ENCODE peak calls at places on chromosomes 1 and 21, in six cellular contexts. B, F, D, L, R and I are unnamed samples.

GRCh38 chr21:25625036-25625435 is 14.0 kb upstream of the JAM2 start:
- DNase-seq in L (no peak), D (no peak), F (no peak), R (no peak), B (no peak), I (no peak)

GRCh38 chr1:22102746-22103145 is 40.2 kb downstream of the WNT4 start:
- DNase-seq in D (no peak), L (no peak), R (no peak), F (no peak), B (no peak), I (no peak)

GRCh38 chr21:21163904-21164303 is 165.7 kb downstream of the NCAM2 start:
- DNase-seq in F (no peak), D (peak), R (peak), B (no peak), L (no peak), I (peak)

GRCh38 chr1:229874609-229875008 is 192.4 kb upstream of the GALNT2 start:
- DNase-seq in F (no peak), D (peak), L (no peak), R (no peak), B (no peak), I (no peak)

GRCh38 chr1:10632691-10633090 is 157.9 kb downstream of the PEX14 start:
- DNase-seq in R (no peak), L (no peak), D (no peak), B (peak), F (no peak), I (no peak)

GRCh38 chr1:229323205-229323604 is 19.6 kb downstream of the CCSAP start:
- DNase-seq in F (no peak), L (no peak), D (no peak), B (no peak), R (no peak), I (no peak)

GRCh38 chr1:174110053-174110452 is 49.3 kb upstream of the RABGAP1L start:
- DNase-seq in F (no peak), R (no peak), L (no peak), D (no peak), B (no peak), I (no peak)

GRCh38 chr1:41713557-41714327 is 205.0 kb downstream of the HIVEP3 start:
- DNase-seq in B (no peak), R (no peak), L (no peak), D (peak), F (no peak), I (no peak)

GRCh38 chr21:41366522-41367151 is 4.8 kb downstream of the MX2 start:
- DNase-seq in F (peak), L (no peak), R (no peak), D (peak), B (peak), I (peak)

GRCh38 chr1:51517361-51518032 is 1.6 kb downstream of the EPS15 start:
- DNase-seq in B (no peak), L (no peak), R (no peak), D (no peak), F (no peak), I (no peak)

GRCh38 chr1:93844262-93845045 is 34.6 kb downstream of the DNTTIP2 start:
- DNase-seq in D (peak), L (no peak), R (peak), B (no peak), F (no peak), I (peak)

GRCh38 chr21:15732290-15732995 is 2.7 kb downstream of the USP25 start:
- DNase-seq in B (no peak), D (peak), F (no peak), R (no peak), L (no peak), I (no peak)

GRCh38 chr1:237124856-237125462 is 83.0 kb downstream of the RYR2 start:
- DNase-seq in B (no peak), F (no peak), L (no peak), D (peak), R (no peak), I (no peak)

GRCh38 chr1:65717815-65718454 is 74.8 kb upstream of the PDE4B start:
- DNase-seq in B (no peak), R (peak), F (no peak), D (peak), L (no peak), I (peak)

GRCh38 chr1:12630946-12631540 is 12.8 kb upstream of the AADACL4 start:
- DNase-seq in D (no peak), L (no peak), R (no peak), F (no peak), B (no peak), I (no peak)

GRCh38 chr1:161983725-161984124 is 39.9 kb downstream of the OLFML2B start:
- DNase-seq in F (no peak), L (no peak), R (no peak), D (no peak), B (no peak), I (no peak)

GRCh38 chr1:66751160-66751559 is 1.1 kb upstream of the DYNLT5 start:
- DNase-seq in D (no peak), L (no peak), F (no peak), B (no peak), R (no peak), I (no peak)

GRCh38 chr1:65066379-65066765 is 81.6 kb upstream of the AK4 start:
- DNase-seq in B (no peak), F (no peak), L (no peak), D (no peak), R (no peak), I (no peak)

GRCh38 chr1:10888791-10889627 is 92.6 kb upstream of the CASZ1 start:
- DNase-seq in D (no peak), F (no peak), B (no peak), R (no peak), L (no peak), I (no peak)

GRCh38 chr1:26739251-26739914 is 43.6 kb downstream of the ARID1A start:
- DNase-seq in R (no peak), D (no peak), F (no peak), B (no peak), L (no peak), I (no peak)

GRCh38 chr1:19123837-19124236 is 86.2 kb downstream of the UBR4 start:
- DNase-seq in L (no peak), F (peak), B (no peak), D (no peak), R (no peak), I (no peak)

GRCh38 chr1:21289700-21290545 is at the start of gene ECE1:
- DNase-seq in F (no peak), B (peak), L (peak), D (peak), R (no peak), I (peak)

GRCh38 chr1:24969616-24970398 is 39.7 kb upstream of the RUNX3 start:
- DNase-seq in F (no peak), B (no peak), L (no peak), R (no peak), D (no peak), I (no peak)

GRCh38 chr1:45322486-45323040 is 4.1 kb upstream of the HPDL start:
- DNase-seq in B (no peak), D (no peak), R (no peak), F (no peak), L (no peak), I (no peak)

GRCh38 chr1:66384258-66384657 is 149.7 kb upstream of the SGIP1 start:
- DNase-seq in F (no peak), R (no peak), D (no peak), L (no peak), B (no peak), I (no peak)

GRCh38 chr1:226985239-226985838 is 45.2 kb downstream of the COQ8A start:
- DNase-seq in F (peak), D (no peak), R (no peak), L (no peak), B (no peak), I (no peak)

GRCh38 chr1:175714350-175714749 is 29.0 kb downstream of the TNR start:
- DNase-seq in L (no peak), B (no peak), R (no peak), D (no peak), F (no peak), I (no peak)

GRCh38 chr1:62207187-62207586 is 12.5 kb downstream of the L1TD1 start:
- DNase-seq in B (no peak), R (no peak), D (no peak), L (no peak), F (no peak), I (no peak)

GRCh38 chr21:40505681-40506080 is 341.3 kb downstream of the DSCAM start:
- DNase-seq in L (no peak), F (no peak), B (no peak), R (no peak), D (no peak), I (no peak)

GRCh38 chr1:210796421-210796820 is 337.5 kb downstream of the KCNH1 start:
- DNase-seq in D (no peak), B (no peak), L (no peak), R (no peak), F (no peak), I (no peak)

GRCh38 chr1:21894034-21894881 is 42.9 kb downstream of the HSPG2 start:
- DNase-seq in R (no peak), L (peak), D (no peak), B (no peak), F (peak), I (no peak)

GRCh38 chr1:212749924-212750535 is 41.5 kb downstream of the NSL1 start:
- DNase-seq in R (peak), L (no peak), D (peak), F (no peak), B (no peak), I (peak)

GRCh38 chr1:200880212-200880611 is 7.4 kb downstream of the GPR25 start:
- DNase-seq in B (no peak), F (peak), R (no peak), D (no peak), L (no peak), I (no peak)

DNA sequence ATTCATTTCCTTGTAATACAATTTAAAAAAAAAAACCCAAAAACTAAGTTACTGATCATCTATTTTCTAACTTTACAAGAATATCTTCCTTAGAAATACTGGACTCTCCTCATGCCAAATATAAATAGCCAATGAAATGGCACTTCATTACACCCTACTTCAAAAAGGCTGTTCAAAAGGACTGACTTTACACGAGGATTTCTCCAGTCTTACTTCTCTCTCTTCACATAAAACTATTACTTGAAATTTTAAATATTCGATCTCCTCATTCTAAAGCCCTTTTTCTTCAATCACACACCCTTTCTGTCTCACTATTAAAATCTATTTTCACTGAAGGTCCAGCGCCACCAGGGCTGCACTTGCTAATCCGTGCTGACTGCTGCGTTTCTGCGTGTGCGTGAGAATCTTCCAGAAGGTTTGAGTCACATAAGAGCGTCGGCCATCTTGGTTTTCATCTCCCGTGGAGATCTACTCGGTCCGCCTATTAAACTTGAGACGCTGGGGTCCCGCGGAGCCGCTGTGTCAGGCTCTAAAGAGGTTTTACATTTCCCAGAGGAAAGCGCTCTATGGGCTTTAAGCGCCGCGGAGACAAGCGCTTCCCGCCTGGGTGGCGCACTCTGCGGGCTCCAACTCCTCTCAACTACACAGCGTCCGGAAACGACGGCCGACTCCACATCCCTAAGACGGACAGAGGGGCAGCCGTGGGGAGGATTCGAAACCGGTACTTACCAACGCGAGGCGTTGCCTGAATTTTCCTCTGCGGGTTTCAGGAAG is 643 bp downstream of the LRIF1 start:
- DNase-seq in L (peak), F (peak), B (peak), D (peak), R (peak), I (peak)
- TF ChIP-seq CTCF in L (no peak), F (peak), B (no peak), D (no peak), R (no peak), I (no peak)

GRCh38 chr1:57118948-57119637 is 153.3 kb upstream of the C8B start:
- DNase-seq in F (no peak), R (no peak), D (no peak), L (no peak), B (no peak), I (no peak)

GRCh38 chr1:57117753-57118152 is 151.9 kb upstream of the C8B start:
- DNase-seq in B (no peak), R (no peak), D (no peak), L (no peak), F (no peak), I (no peak)

GRCh38 chr1:57112148-57112547 is 146.3 kb upstream of the C8B start:
- DNase-seq in L (no peak), R (no peak), F (no peak), D (no peak), B (no peak), I (no peak)

GRCh38 chr1:57111210-57111609 is 145.4 kb upstream of the C8B start:
- DNase-seq in F (no peak), L (no peak), R (no peak), B (no peak), D (no peak), I (no peak)

GRCh38 chr1:57115030-57115614 is 149.3 kb upstream of the C8B start:
- DNase-seq in L (no peak), D (no peak), B (no peak), F (no peak), R (no peak), I (no peak)
- TF ChIP-seq CTCF in L (no peak), D (no peak), B (no peak), F (no peak), R (no peak), I (no peak)

GRCh38 chr1:33001282-33001681 is 35.4 kb downstream of the AK2 start:
- DNase-seq in F (no peak), B (no peak), L (no peak), D (peak), R (no peak), I (no peak)
- TF ChIP-seq CTCF in F (no peak), B (peak), L (no peak), D (no peak), R (no peak), I (no peak)

GRCh38 chr1:198629610-198630009 is 9.2 kb upstream of the PTPRC start:
- DNase-seq in B (no peak), D (no peak), F (no peak), R (no peak), L (no peak), I (no peak)
- TF ChIP-seq CTCF in B (no peak), D (no peak), F (no peak), R (no peak), L (no peak), I (no peak)

GRCh38 chr1:86762336-86762735 is 58.0 kb downstream of the SH3GLB1 start:
- DNase-seq in B (no peak), F (no peak), D (no peak), L (no peak), R (no peak), I (no peak)

GRCh38 chr1:86756062-86756406 is 51.7 kb downstream of the SH3GLB1 start:
- DNase-seq in D (no peak), B (no peak), L (no peak), R (no peak), F (no peak), I (no peak)

GRCh38 chr1:86757272-86757984 is 53.1 kb downstream of the SH3GLB1 start:
- DNase-seq in B (no peak), L (no peak), R (peak), D (no peak), F (no peak), I (no peak)

GRCh38 chr1:86760199-86760598 is 55.8 kb downstream of the SH3GLB1 start:
- DNase-seq in B (no peak), R (no peak), L (no peak), D (no peak), F (no peak), I (no peak)

DNA sequence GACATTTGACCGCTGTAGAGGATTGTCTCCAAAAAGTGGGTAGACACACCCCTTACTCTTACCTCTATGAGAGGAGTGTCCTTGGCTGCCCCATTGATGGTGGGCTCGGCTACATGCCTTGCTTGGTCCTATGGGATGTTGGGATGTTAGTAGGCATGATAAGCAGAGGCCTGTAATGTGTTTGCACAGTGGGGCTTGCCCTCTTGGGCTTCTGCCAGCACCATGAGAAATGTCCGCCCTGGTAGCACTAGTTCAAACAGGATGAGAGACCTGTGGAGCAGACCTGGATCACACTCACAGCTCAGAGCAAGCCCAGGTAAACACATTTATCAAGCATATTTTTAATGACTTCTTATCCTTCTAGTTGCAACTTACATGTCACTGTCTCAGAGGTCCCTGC is 54.2 kb downstream of the SH3GLB1 start:
- DNase-seq in B (peak), R (no peak), F (no peak), D (peak), L (no peak), I (peak)
- TF ChIP-seq CTCF in B (no peak), R (no peak), F (no peak), D (no peak), L (no peak), I (no peak)

GRCh38 chr1:186680031-186681012 is at the start of gene PTGS2:
- DNase-seq in R (peak), L (peak), B (peak), D (peak), F (peak), I (peak)
- TF ChIP-seq CTCF in R (peak), L (peak), B (peak), D (peak), F (peak), I (peak)

GRCh38 chr21:43726686-43727570 is 8.0 kb downstream of the PDXK start:
- DNase-seq in B (no peak), F (no peak), R (no peak), L (peak), D (peak), I (peak)

GRCh38 chr21:43731476-43731875 is 12.5 kb downstream of the PDXK start:
- DNase-seq in F (no peak), L (no peak), B (no peak), R (no peak), D (no peak), I (no peak)

GRCh38 chr21:43727571-43728466 is 8.9 kb downstream of the PDXK start:
- DNase-seq in F (no peak), R (no peak), L (no peak), B (peak), D (peak), I (peak)

GRCh38 chr21:43731891-43732711 is 13.2 kb downstream of the PDXK start:
- DNase-seq in F (no peak), L (no peak), B (no peak), D (no peak), R (no peak), I (no peak)

DNA sequence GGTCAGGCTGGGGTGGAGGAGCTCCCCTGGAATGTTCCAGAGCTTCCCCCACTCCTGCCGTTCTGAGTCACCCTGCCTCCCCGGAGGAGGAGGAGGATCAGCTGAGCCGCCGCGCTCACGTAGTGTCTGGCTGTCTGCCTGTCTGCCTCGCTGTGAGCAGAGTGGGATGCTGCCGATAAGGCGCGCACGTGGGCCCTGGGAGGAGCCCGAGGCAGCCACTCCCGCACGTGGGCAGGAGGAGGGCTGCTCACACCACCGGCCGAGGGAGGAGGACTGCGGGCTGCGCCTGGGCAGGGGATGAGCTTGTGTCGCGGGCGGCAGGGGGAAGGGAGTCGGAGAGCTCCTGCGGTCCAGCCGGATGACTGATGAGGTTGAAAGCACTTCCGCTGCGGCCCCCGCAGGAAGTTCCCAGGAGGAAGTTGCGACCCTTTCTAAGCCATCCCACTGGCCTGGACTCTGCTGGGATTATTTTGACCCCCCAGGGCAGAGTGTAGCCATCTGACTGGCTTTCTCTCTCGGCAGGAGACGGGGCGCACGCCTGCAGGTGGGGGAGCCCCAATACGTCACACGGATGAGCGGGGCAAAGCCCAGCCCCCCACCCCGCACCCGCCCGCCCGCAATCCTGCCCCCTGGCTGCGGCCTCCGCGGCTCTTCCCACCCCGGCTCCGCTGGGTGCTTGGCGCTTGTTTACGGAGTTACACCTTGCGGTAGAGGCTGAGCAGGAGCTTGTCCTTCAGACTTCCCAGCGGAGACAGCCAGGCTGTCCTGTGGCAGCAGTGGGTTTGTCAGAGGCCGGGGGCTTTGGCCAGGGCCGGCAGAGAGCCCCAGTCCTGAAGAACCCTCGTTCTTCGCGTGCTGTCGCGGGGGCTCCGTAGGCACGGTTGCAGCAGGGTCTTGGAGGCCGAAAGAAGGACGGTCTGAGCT is 9.8 kb downstream of the PDXK start:
- DNase-seq in F (peak), R (peak), B (peak), D (peak), L (peak), I (peak)
- TF ChIP-seq CTCF in F (peak), R (peak), B (peak), D (no peak), L (peak), I (no peak)

GRCh38 chr1:209076688-209077087 is 506.8 kb upstream of the CAMK1G start:
- DNase-seq in L (no peak), D (peak), R (no peak), B (no peak), F (no peak), I (no peak)
- TF ChIP-seq CTCF in L (no peak), D (peak), R (no peak), B (peak), F (peak), I (no peak)